ENCODE peak calls at places on chromosomes 2 and 18, in nine cellular contexts. One of them, this sample, is unnamed. For H3K4me1, the result is how much of the 10 kb centered on the place peaks cover.

GRCh38 chr18:2657788-2658458 is 2.4 kb downstream of the SMCHD1 start:
- DNase-seq in left lung: no peak
- DNase-seq in HCT116: peak
- DNase-seq in upper lobe of right lung: no peak
- DNase-seq in OCI-LY7: peak
- DNase-seq in stomach: no peak
- DNase-seq in spleen: no peak
- DNase-seq in aorta: no peak
- DNase-seq in left ventricle myocardium inferior: no peak
- DNase-seq in this sample: no peak

GRCh38 chr2:17495590-17495989 is 22.6 kb downstream of the RAD51AP2 start:
- DNase-seq in left lung: no peak
- DNase-seq in HCT116: no peak
- DNase-seq in upper lobe of right lung: no peak
- DNase-seq in OCI-LY7: no peak
- DNase-seq in stomach: no peak
- DNase-seq in spleen: no peak
- DNase-seq in aorta: no peak
- DNase-seq in left ventricle myocardium inferior: no peak
- DNase-seq in this sample: no peak

GRCh38 chr2:7018261-7018701 is 101.1 kb downstream of the RNF144A start:
- DNase-seq in left lung: no peak
- DNase-seq in HCT116: no peak
- DNase-seq in upper lobe of right lung: no peak
- DNase-seq in OCI-LY7: no peak
- DNase-seq in stomach: no peak
- DNase-seq in spleen: no peak
- DNase-seq in aorta: no peak
- DNase-seq in left ventricle myocardium inferior: no peak
- DNase-seq in this sample: no peak

GRCh38 chr2:9979977-9980376 is 28.5 kb downstream of the GRHL1 start:
- DNase-seq in left lung: no peak
- DNase-seq in HCT116: no peak
- DNase-seq in upper lobe of right lung: no peak
- DNase-seq in OCI-LY7: no peak
- DNase-seq in stomach: no peak
- DNase-seq in spleen: no peak
- DNase-seq in aorta: no peak
- DNase-seq in left ventricle myocardium inferior: no peak
- DNase-seq in this sample: no peak

GRCh38 chr2:25758348-25758747 is 85.0 kb upstream of the DTNB start:
- DNase-seq in left lung: no peak
- DNase-seq in HCT116: no peak
- DNase-seq in upper lobe of right lung: no peak
- DNase-seq in OCI-LY7: no peak
- DNase-seq in stomach: no peak
- DNase-seq in spleen: no peak
- DNase-seq in aorta: no peak
- DNase-seq in left ventricle myocardium inferior: no peak
- DNase-seq in this sample: no peak

GRCh38 chr2:27363933-27364332 is 6.2 kb downstream of the EIF2B4 start:
- DNase-seq in left lung: no peak
- DNase-seq in HCT116: no peak
- DNase-seq in upper lobe of right lung: no peak
- DNase-seq in OCI-LY7: no peak
- DNase-seq in stomach: no peak
- DNase-seq in spleen: no peak
- DNase-seq in aorta: no peak
- DNase-seq in left ventricle myocardium inferior: no peak
- DNase-seq in this sample: no peak

GRCh38 chr2:10658914-10659257 is 30.9 kb downstream of the NOL10 start:
- DNase-seq in left lung: no peak
- DNase-seq in HCT116: no peak
- DNase-seq in upper lobe of right lung: no peak
- DNase-seq in OCI-LY7: no peak
- DNase-seq in stomach: no peak
- DNase-seq in spleen: no peak
- DNase-seq in aorta: no peak
- DNase-seq in left ventricle myocardium inferior: no peak
- DNase-seq in this sample: no peak

GRCh38 chr2:84495539-84496146 is 20.7 kb upstream of the DNAH6 start:
- DNase-seq in left lung: no peak
- DNase-seq in HCT116: peak
- DNase-seq in upper lobe of right lung: no peak
- DNase-seq in OCI-LY7: peak
- DNase-seq in stomach: no peak
- DNase-seq in spleen: no peak
- DNase-seq in aorta: no peak
- DNase-seq in left ventricle myocardium inferior: no peak
- DNase-seq in this sample: no peak

GRCh38 chr2:67733517-67733916 is 329.3 kb downstream of the C1D start:
- DNase-seq in left lung: no peak
- DNase-seq in HCT116: peak
- DNase-seq in upper lobe of right lung: peak
- DNase-seq in OCI-LY7: peak
- DNase-seq in stomach: no peak
- DNase-seq in spleen: peak
- DNase-seq in aorta: no peak
- DNase-seq in left ventricle myocardium inferior: no peak
- DNase-seq in this sample: no peak

GRCh38 chr2:110858135-110858737 is 125.9 kb downstream of the ACOXL start:
- DNase-seq in left lung: no peak
- DNase-seq in HCT116: no peak
- DNase-seq in upper lobe of right lung: no peak
- DNase-seq in OCI-LY7: peak
- DNase-seq in stomach: peak
- DNase-seq in spleen: no peak
- DNase-seq in aorta: no peak
- DNase-seq in left ventricle myocardium inferior: no peak
- DNase-seq in this sample: no peak

GRCh38 chr18:28124239-28125029 is 52.5 kb downstream of the CDH2 start:
- DNase-seq in left lung: no peak
- DNase-seq in HCT116: no peak
- DNase-seq in upper lobe of right lung: no peak
- DNase-seq in OCI-LY7: no peak
- DNase-seq in stomach: no peak
- DNase-seq in spleen: no peak
- DNase-seq in aorta: no peak
- DNase-seq in left ventricle myocardium inferior: no peak
- DNase-seq in this sample: no peak

GRCh38 chr2:8636041-8636491 is 45.8 kb upstream of the ID2 start:
- DNase-seq in left lung: peak
- DNase-seq in HCT116: no peak
- DNase-seq in upper lobe of right lung: no peak
- DNase-seq in OCI-LY7: no peak
- DNase-seq in stomach: no peak
- DNase-seq in spleen: peak
- DNase-seq in aorta: no peak
- DNase-seq in left ventricle myocardium inferior: no peak
- DNase-seq in this sample: no peak

GRCh38 chr18:79241755-79242154 is 154.0 kb upstream of the NFATC1 start:
- DNase-seq in left lung: no peak
- DNase-seq in HCT116: no peak
- DNase-seq in upper lobe of right lung: no peak
- DNase-seq in OCI-LY7: peak
- DNase-seq in stomach: no peak
- DNase-seq in spleen: no peak
- DNase-seq in aorta: no peak
- DNase-seq in left ventricle myocardium inferior: no peak
- DNase-seq in this sample: no peak

DNA sequence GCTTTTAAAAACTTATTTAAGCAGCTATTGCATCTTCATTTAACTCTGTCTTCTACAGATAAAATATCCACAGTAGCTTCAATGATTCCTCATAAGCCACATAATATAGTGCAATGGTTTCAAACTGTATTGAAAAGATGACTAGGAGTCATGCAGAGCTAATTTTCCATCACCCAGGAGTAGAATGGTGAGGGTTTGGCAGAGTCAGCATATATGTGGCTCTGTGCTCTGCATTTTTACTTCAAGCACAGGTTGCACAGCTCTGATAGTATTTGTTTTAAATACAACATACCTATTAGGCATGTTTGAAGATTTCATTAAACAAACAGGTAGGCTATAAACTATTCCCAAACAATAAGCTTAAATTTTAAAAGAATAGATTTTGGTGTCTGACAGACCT is 731.9 kb upstream of the VRK2 start:
- DNase-seq in left lung: no peak
- DNase-seq in HCT116: no peak
- DNase-seq in upper lobe of right lung: no peak
- DNase-seq in OCI-LY7: no peak
- DNase-seq in stomach: no peak
- DNase-seq in spleen: no peak
- DNase-seq in aorta: no peak
- DNase-seq in left ventricle myocardium inferior: no peak
- DNase-seq in this sample: no peak
- H3K4me1 ChIP-seq in left lung: under half
- H3K4me1 ChIP-seq in HCT116: under half
- H3K4me1 ChIP-seq in upper lobe of right lung: under half
- H3K4me1 ChIP-seq in OCI-LY7: under half
- H3K4me1 ChIP-seq in stomach: under half
- H3K4me1 ChIP-seq in spleen: under half
- H3K4me1 ChIP-seq in aorta: under half
- H3K4me1 ChIP-seq in left ventricle myocardium inferior: under half
- H3K4me1 ChIP-seq in this sample: under half

DNA sequence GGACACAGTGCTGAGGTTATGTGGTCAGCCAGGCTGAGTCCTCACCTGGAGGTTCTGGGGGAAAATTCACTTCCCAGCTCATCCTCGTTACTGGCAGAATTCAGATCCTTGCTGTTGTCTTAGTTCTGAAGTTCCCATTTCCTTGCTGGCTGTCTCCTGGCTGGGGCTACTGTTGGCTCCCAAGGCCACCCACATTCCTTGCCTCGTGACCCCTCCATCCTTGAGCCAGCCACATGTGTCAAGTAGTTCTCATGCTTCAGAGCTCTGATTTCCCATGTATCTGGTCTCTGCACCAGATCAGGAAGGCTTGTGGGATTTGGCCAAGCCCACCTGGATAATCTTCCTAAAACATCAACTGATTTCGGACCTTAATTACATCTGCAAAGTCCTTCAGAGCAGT is 38.1 kb upstream of the RFX8 start:
- DNase-seq in left lung: no peak
- DNase-seq in HCT116: no peak
- DNase-seq in upper lobe of right lung: no peak
- DNase-seq in OCI-LY7: no peak
- DNase-seq in stomach: no peak
- DNase-seq in spleen: no peak
- DNase-seq in aorta: no peak
- DNase-seq in left ventricle myocardium inferior: no peak
- DNase-seq in this sample: no peak
- H3K4me1 ChIP-seq in left lung: under half
- H3K4me1 ChIP-seq in HCT116: under half
- H3K4me1 ChIP-seq in upper lobe of right lung: under half
- H3K4me1 ChIP-seq in OCI-LY7: under half
- H3K4me1 ChIP-seq in stomach: under half
- H3K4me1 ChIP-seq in spleen: under half
- H3K4me1 ChIP-seq in aorta: under half
- H3K4me1 ChIP-seq in left ventricle myocardium inferior: under half
- H3K4me1 ChIP-seq in this sample: under half

GRCh38 chr2:231720292-231720691 is 12.0 kb downstream of the PTMA start:
- DNase-seq in left lung: no peak
- DNase-seq in HCT116: no peak
- DNase-seq in upper lobe of right lung: no peak
- DNase-seq in OCI-LY7: peak
- DNase-seq in stomach: no peak
- DNase-seq in spleen: no peak
- DNase-seq in aorta: no peak
- DNase-seq in left ventricle myocardium inferior: no peak
- DNase-seq in this sample: no peak
- H3K4me1 ChIP-seq in left lung: under half
- H3K4me1 ChIP-seq in HCT116: under half
- H3K4me1 ChIP-seq in upper lobe of right lung: under half
- H3K4me1 ChIP-seq in OCI-LY7: half or more
- H3K4me1 ChIP-seq in stomach: under half
- H3K4me1 ChIP-seq in spleen: under half
- H3K4me1 ChIP-seq in aorta: under half
- H3K4me1 ChIP-seq in left ventricle myocardium inferior: under half
- H3K4me1 ChIP-seq in this sample: under half

GRCh38 chr2:207136872-207137271 is 28.9 kb downstream of the KLF7 start:
- DNase-seq in left lung: no peak
- DNase-seq in HCT116: no peak
- DNase-seq in upper lobe of right lung: no peak
- DNase-seq in OCI-LY7: no peak
- DNase-seq in stomach: no peak
- DNase-seq in spleen: no peak
- DNase-seq in aorta: no peak
- DNase-seq in left ventricle myocardium inferior: no peak
- DNase-seq in this sample: no peak

GRCh38 chr2:207137922-207138321 is 27.8 kb downstream of the KLF7 start:
- DNase-seq in left lung: no peak
- DNase-seq in HCT116: no peak
- DNase-seq in upper lobe of right lung: no peak
- DNase-seq in OCI-LY7: no peak
- DNase-seq in stomach: no peak
- DNase-seq in spleen: no peak
- DNase-seq in aorta: no peak
- DNase-seq in left ventricle myocardium inferior: no peak
- DNase-seq in this sample: no peak

GRCh38 chr2:207139551-207139950 is 26.2 kb downstream of the KLF7 start:
- DNase-seq in left lung: no peak
- DNase-seq in HCT116: no peak
- DNase-seq in upper lobe of right lung: no peak
- DNase-seq in OCI-LY7: no peak
- DNase-seq in stomach: no peak
- DNase-seq in spleen: no peak
- DNase-seq in aorta: no peak
- DNase-seq in left ventricle myocardium inferior: no peak
- DNase-seq in this sample: no peak

GRCh38 chr2:207141381-207141780 is 24.4 kb downstream of the KLF7 start:
- DNase-seq in left lung: no peak
- DNase-seq in HCT116: no peak
- DNase-seq in upper lobe of right lung: no peak
- DNase-seq in OCI-LY7: no peak
- DNase-seq in stomach: no peak
- DNase-seq in spleen: no peak
- DNase-seq in aorta: no peak
- DNase-seq in left ventricle myocardium inferior: no peak
- DNase-seq in this sample: no peak

DNA sequence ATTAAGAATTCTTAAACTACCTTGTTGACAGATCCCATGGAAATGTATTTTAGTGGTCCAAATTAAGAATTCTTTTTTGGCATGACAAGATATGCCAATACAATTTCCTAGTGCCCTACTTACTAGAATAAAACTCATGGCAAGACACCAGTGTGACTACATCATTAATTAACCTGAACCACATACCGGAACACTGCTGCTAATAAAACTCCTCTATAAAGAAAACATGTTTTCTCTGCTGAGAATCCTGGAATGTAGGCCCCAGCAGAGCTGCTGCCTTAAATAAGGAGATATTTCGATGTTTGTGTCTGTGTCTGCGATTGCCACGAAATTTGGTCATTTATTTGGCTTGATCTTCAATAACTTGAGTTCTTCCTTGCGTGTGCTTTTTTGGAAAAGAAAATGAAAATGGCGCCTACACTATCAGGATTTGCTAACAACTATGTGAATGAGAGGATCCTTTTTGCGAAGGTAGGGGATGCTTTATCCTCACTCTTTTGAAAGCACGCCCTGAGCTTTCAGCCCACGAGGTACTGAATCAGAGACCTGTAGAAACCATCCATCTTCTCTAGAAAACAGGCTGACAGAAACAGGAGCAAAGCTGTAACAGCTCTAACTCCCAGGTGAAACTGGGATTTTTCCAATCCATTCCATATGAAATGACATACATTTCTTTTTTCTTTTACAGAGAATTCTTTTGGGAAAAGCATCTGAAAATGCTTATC is 27.0 kb downstream of the KLF7 start:
- DNase-seq in left lung: no peak
- DNase-seq in HCT116: no peak
- DNase-seq in upper lobe of right lung: no peak
- DNase-seq in OCI-LY7: no peak
- DNase-seq in stomach: no peak
- DNase-seq in spleen: no peak
- DNase-seq in aorta: no peak
- DNase-seq in left ventricle myocardium inferior: no peak
- DNase-seq in this sample: no peak
- H3K4me1 ChIP-seq in left lung: under half
- H3K4me1 ChIP-seq in HCT116: under half
- H3K4me1 ChIP-seq in upper lobe of right lung: half or more
- H3K4me1 ChIP-seq in OCI-LY7: under half
- H3K4me1 ChIP-seq in stomach: under half
- H3K4me1 ChIP-seq in spleen: half or more
- H3K4me1 ChIP-seq in aorta: under half
- H3K4me1 ChIP-seq in left ventricle myocardium inferior: half or more
- H3K4me1 ChIP-seq in this sample: under half